ENCODE peak calls at places on chromosomes 16 and 17, in seven cellular contexts. T is GM23338; Y is iPS DF 6.9; Z is breast epithelium; F is astrocyte; J is CD8-positive, alpha-beta memory T cell; X is Panc1. S is an unnamed sample. For H3K4me1, the result is how much of the 10 kb centered on the place peaks cover.

GRCh38 chr17:4858880-4859260 is 25.7 kb downstream of the MINK1 start:
- DNase-seq in T (peak), Y (no peak), Z (peak), F (peak), J (no peak), X (no peak), S (no peak)

GRCh38 chr16:81526935-81527334 is 82.3 kb downstream of the CMIP start:
- DNase-seq in T (no peak), Y (no peak), Z (no peak), F (peak), J (peak), X (no peak), S (no peak)

GRCh38 chr16:619476-620100 is 11.2 kb upstream of the WFIKKN1 start:
- DNase-seq in T (no peak), Y (no peak), Z (no peak), F (no peak), J (no peak), X (no peak), S (no peak)

GRCh38 chr16:57925310-57925709 is 45.6 kb downstream of the CNGB1 start:
- DNase-seq in T (no peak), Y (no peak), Z (no peak), F (no peak), J (no peak), X (no peak), S (no peak)

GRCh38 chr17:58339775-58340622 is 11.4 kb upstream of the TSPOAP1 start:
- DNase-seq in T (no peak), Y (no peak), Z (no peak), F (no peak), J (no peak), X (no peak), S (no peak)

GRCh38 chr16:49929606-49930005 is 73.7 kb upstream of the ZNF423 start:
- DNase-seq in T (no peak), Y (no peak), Z (no peak), F (no peak), J (no peak), X (no peak), S (no peak)

GRCh38 chr16:70714526-70715112 is 28.8 kb upstream of the MTSS2 start:
- DNase-seq in T (no peak), Y (no peak), Z (no peak), F (peak), J (no peak), X (no peak), S (no peak)

GRCh38 chr16:49442805-49443204 is 69.2 kb downstream of the C16orf78 start:
- DNase-seq in T (no peak), Y (no peak), Z (no peak), F (no peak), J (no peak), X (no peak), S (no peak)

GRCh38 chr17:50060951-50061712 is 5.2 kb downstream of the ITGA3 start:
- DNase-seq in T (no peak), Y (no peak), Z (no peak), F (peak), J (no peak), X (no peak), S (no peak)

GRCh38 chr17:40418428-40418706 is 671 bp upstream of the TOP2A start:
- DNase-seq in T (no peak), Y (no peak), Z (no peak), F (no peak), J (no peak), X (no peak), S (no peak)

GRCh38 chr16:84823484-84823883 is 3.7 kb downstream of the CRISPLD2 start:
- DNase-seq in T (no peak), Y (no peak), Z (no peak), F (no peak), J (no peak), X (no peak), S (no peak)

GRCh38 chr16:66660422-66661209 is 35.9 kb downstream of the CMTM4 start:
- DNase-seq in T (peak), Y (no peak), Z (no peak), F (peak), J (no peak), X (no peak), S (no peak)

GRCh38 chr17:8611671-8612298 is 18.7 kb downstream of the MYH10 start:
- DNase-seq in T (peak), Y (no peak), Z (no peak), F (peak), J (no peak), X (no peak), S (no peak)
- H3K27ac ChIP-seq in T (no peak), Y (no peak), Z (peak), F (peak), J (no peak), X (no peak), S (no peak)

GRCh38 chr17:17781591-17782424 is 55.0 kb downstream of the SREBF1 start:
- DNase-seq in T (peak), Y (no peak), Z (no peak), F (peak), J (peak), X (no peak), S (peak)
- H3K4me1 ChIP-seq in T (under half), Y (under half), Z (under half), F (under half), J (under half), X (half or more), S (under half)

GRCh38 chr16:19639986-19640421 is 78.0 kb downstream of the KNOP1 start:
- DNase-seq in T (no peak), Y (no peak), Z (no peak), F (no peak), J (no peak), X (no peak), S (no peak)
- H3K27ac ChIP-seq in T (no peak), Y (no peak), Z (no peak), F (no peak), J (no peak), X (no peak), S (no peak)

GRCh38 chr17:6681671-6682070 is 30.1 kb downstream of the C17orf100 start:
- DNase-seq in T (no peak), Y (no peak), Z (no peak), F (no peak), J (no peak), X (no peak), S (no peak)
- H3K4me1 ChIP-seq in T (under half), Y (under half), Z (under half), F (under half), J (under half), X (under half), S (under half)

GRCh38 chr17:57281887-57282653 is 25.7 kb downstream of the MSI2 start:
- DNase-seq in T (no peak), Y (no peak), Z (no peak), F (no peak), J (no peak), X (no peak), S (no peak)
- H3K27ac ChIP-seq in T (no peak), Y (no peak), Z (no peak), F (no peak), J (no peak), X (no peak), S (no peak)

DNA sequence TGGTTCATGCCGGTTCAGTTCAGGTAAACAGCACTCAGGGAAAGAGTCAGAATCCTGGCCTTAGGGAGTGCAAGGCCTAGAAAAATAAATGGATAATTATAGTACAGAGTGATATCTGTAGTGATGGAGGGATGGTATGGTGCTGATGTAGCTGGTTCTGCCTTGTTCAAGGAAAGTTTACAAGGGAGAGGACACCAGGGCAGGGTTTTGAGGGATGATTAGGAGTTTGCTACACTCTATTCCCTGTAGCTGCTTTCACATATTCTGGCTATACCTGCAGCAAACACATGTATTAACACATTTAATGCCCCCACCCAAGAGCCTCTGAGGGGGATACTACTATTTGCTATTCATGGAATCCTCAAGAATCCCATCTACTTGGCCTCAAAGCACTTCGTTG is 1.7 kb upstream of the NOS2 start:
- DNase-seq in T (no peak), Y (no peak), Z (no peak), F (no peak), J (no peak), X (no peak), S (no peak)
- H3K4me1 ChIP-seq in T (under half), Y (under half), Z (under half), F (under half), J (under half), X (under half), S (under half)

GRCh38 chr17:79658811-79659207 is 48.0 kb upstream of the RBFOX3 start:
- DNase-seq in T (peak), Y (peak), Z (peak), F (peak), J (no peak), X (no peak), S (no peak)
- H3K27ac ChIP-seq in T (no peak), Y (no peak), Z (no peak), F (no peak), J (no peak), X (no peak), S (no peak)

DNA sequence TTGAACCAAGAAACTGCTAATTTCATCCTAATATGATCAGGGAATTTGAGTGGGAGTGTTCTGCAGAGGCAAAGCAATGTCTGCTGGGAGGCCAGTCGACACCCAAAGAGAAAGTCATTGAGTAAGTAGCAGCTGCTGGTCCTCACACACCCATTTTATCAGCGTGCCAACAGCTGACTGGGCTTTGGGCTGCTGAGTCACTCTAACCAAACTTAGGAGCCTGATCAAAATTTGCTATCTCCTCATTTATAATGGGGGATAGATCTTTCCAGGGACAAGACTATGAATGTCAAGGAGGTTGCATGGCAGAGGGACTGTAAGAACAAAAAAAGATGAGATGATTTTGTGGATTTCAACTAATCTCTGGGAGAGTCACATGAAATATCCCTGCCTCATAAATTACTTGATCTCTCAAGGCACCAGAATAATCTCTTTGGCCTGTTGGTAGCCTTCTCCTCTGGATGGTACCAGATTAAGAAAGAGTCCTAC is 32.9 kb downstream of the CPSF4L start:
- DNase-seq in T (peak), Y (no peak), Z (no peak), F (peak), J (no peak), X (no peak), S (no peak)
- H3K4me1 ChIP-seq in T (under half), Y (under half), Z (under half), F (under half), J (half or more), X (under half), S (under half)

S was measured in effector memory CD4-positive, alpha-beta T cell.